ENCODE peak calls at places on chromosomes 6 and 20, in nine cellular contexts. One of them, this sample, is unnamed.

GRCh38 chr20:825710-826421 is 7.6 kb upstream of the FAM110A start:
- DNase-seq in kidney glomerular epithelial cell: no peak
- DNase-seq in foreskin fibroblast: no peak
- DNase-seq in caudate nucleus: no peak
- DNase-seq in astrocyte of the spinal cord: no peak
- DNase-seq in NCI-H460: no peak
- DNase-seq in GM03348: no peak
- DNase-seq in COLO829: no peak
- DNase-seq in HT-29: no peak
- DNase-seq in this sample: no peak

GRCh38 chr20:62668441-62669027 is 26.2 kb downstream of the SLCO4A1 start:
- DNase-seq in kidney glomerular epithelial cell: peak; percentile 55
- DNase-seq in foreskin fibroblast: peak; percentile 68
- DNase-seq in caudate nucleus: peak; percentile 80
- DNase-seq in astrocyte of the spinal cord: peak; percentile 67
- DNase-seq in NCI-H460: peak; percentile 78
- DNase-seq in GM03348: peak; percentile 94
- DNase-seq in COLO829: peak; percentile 95
- DNase-seq in HT-29: peak; percentile 96
- DNase-seq in this sample: peak; percentile 52

GRCh38 chr6:169062272-169062671 is 191.4 kb downstream of the THBS2 start:
- DNase-seq in kidney glomerular epithelial cell: no peak
- DNase-seq in foreskin fibroblast: no peak
- DNase-seq in caudate nucleus: no peak
- DNase-seq in astrocyte of the spinal cord: no peak
- DNase-seq in NCI-H460: no peak
- DNase-seq in GM03348: no peak
- DNase-seq in COLO829: no peak
- DNase-seq in HT-29: no peak
- DNase-seq in this sample: no peak

GRCh38 chr20:51569815-51570741 is 27.6 kb upstream of the NFATC2 start:
- DNase-seq in kidney glomerular epithelial cell: no peak
- DNase-seq in foreskin fibroblast: no peak
- DNase-seq in caudate nucleus: peak; percentile 58
- DNase-seq in astrocyte of the spinal cord: no peak
- DNase-seq in NCI-H460: no peak
- DNase-seq in GM03348: peak; percentile 21
- DNase-seq in COLO829: peak; percentile 68
- DNase-seq in HT-29: no peak
- DNase-seq in this sample: no peak

GRCh38 chr6:150894935-150895686 is 29.6 kb downstream of the MTHFD1L start:
- DNase-seq in kidney glomerular epithelial cell: no peak
- DNase-seq in foreskin fibroblast: peak; percentile 25
- DNase-seq in caudate nucleus: no peak
- DNase-seq in astrocyte of the spinal cord: peak; percentile 82
- DNase-seq in NCI-H460: no peak
- DNase-seq in GM03348: peak; percentile 25
- DNase-seq in COLO829: no peak
- DNase-seq in HT-29: peak; percentile 16
- DNase-seq in this sample: no peak

GRCh38 chr20:58046311-58046710 is 182.1 kb downstream of the ANKRD60 start:
- DNase-seq in kidney glomerular epithelial cell: no peak
- DNase-seq in foreskin fibroblast: no peak
- DNase-seq in caudate nucleus: no peak
- DNase-seq in astrocyte of the spinal cord: no peak
- DNase-seq in NCI-H460: no peak
- DNase-seq in GM03348: no peak
- DNase-seq in COLO829: no peak
- DNase-seq in HT-29: no peak
- DNase-seq in this sample: no peak

GRCh38 chr6:48962041-48962440 is 501.0 kb downstream of the MMUT start:
- DNase-seq in kidney glomerular epithelial cell: no peak
- DNase-seq in foreskin fibroblast: no peak
- DNase-seq in caudate nucleus: no peak
- DNase-seq in astrocyte of the spinal cord: no peak
- DNase-seq in NCI-H460: no peak
- DNase-seq in GM03348: no peak
- DNase-seq in COLO829: no peak
- DNase-seq in HT-29: no peak
- DNase-seq in this sample: no peak

GRCh38 chr6:150627601-150628012 is 27.9 kb downstream of the PLEKHG1 start:
- DNase-seq in kidney glomerular epithelial cell: no peak
- DNase-seq in foreskin fibroblast: no peak
- DNase-seq in caudate nucleus: no peak
- DNase-seq in astrocyte of the spinal cord: peak; percentile 19
- DNase-seq in NCI-H460: no peak
- DNase-seq in GM03348: no peak
- DNase-seq in COLO829: peak; percentile 20
- DNase-seq in HT-29: no peak
- DNase-seq in this sample: no peak

GRCh38 chr6:30175765-30176164 is 12.4 kb downstream of the TRIM15 start:
- DNase-seq in kidney glomerular epithelial cell: no peak
- DNase-seq in foreskin fibroblast: no peak
- DNase-seq in caudate nucleus: no peak
- DNase-seq in astrocyte of the spinal cord: no peak
- DNase-seq in NCI-H460: no peak
- DNase-seq in GM03348: no peak
- DNase-seq in COLO829: no peak
- DNase-seq in HT-29: no peak
- DNase-seq in this sample: no peak

GRCh38 chr6:111676383-111676782 is 70.7 kb upstream of the TRAF3IP2 start:
- DNase-seq in kidney glomerular epithelial cell: no peak
- DNase-seq in foreskin fibroblast: no peak
- DNase-seq in caudate nucleus: no peak
- DNase-seq in astrocyte of the spinal cord: no peak
- DNase-seq in NCI-H460: no peak
- DNase-seq in GM03348: no peak
- DNase-seq in COLO829: no peak
- DNase-seq in HT-29: no peak
- DNase-seq in this sample: no peak

GRCh38 chr6:88133718-88134117 is 32.4 kb downstream of the CNR1 start:
- DNase-seq in kidney glomerular epithelial cell: no peak
- DNase-seq in foreskin fibroblast: no peak
- DNase-seq in caudate nucleus: no peak
- DNase-seq in astrocyte of the spinal cord: no peak
- DNase-seq in NCI-H460: no peak
- DNase-seq in GM03348: no peak
- DNase-seq in COLO829: no peak
- DNase-seq in HT-29: no peak
- DNase-seq in this sample: no peak

GRCh38 chr6:53112404-53112803 is 36.2 kb downstream of the GCM1 start:
- DNase-seq in kidney glomerular epithelial cell: peak; percentile 25
- DNase-seq in foreskin fibroblast: no peak
- DNase-seq in caudate nucleus: no peak
- DNase-seq in astrocyte of the spinal cord: no peak
- DNase-seq in NCI-H460: no peak
- DNase-seq in GM03348: no peak
- DNase-seq in COLO829: no peak
- DNase-seq in HT-29: peak; percentile 86
- DNase-seq in this sample: no peak